ENCODE peak calls at places on chromosomes 5 and 9, in six cellular contexts. One of them, this sample, is unnamed.

GRCh38 chr9:33044677-33045282 is 19.7 kb downstream of the DNAJA1 start:
- DNase-seq in foreskin fibroblast: no peak
- DNase-seq in H9: peak; percentile 71
- DNase-seq in endothelial cell: peak; percentile 20
- DNase-seq in brain microvascular endothelial cell: no peak
- DNase-seq in CD4-positive, alpha-beta T cell: no peak
- DNase-seq in this sample: no peak

GRCh38 chr9:99516657-99517049 is 294.6 kb downstream of the SEC61B start:
- DNase-seq in foreskin fibroblast: no peak
- DNase-seq in H9: no peak
- DNase-seq in endothelial cell: no peak
- DNase-seq in brain microvascular endothelial cell: no peak
- DNase-seq in CD4-positive, alpha-beta T cell: no peak
- DNase-seq in this sample: peak; percentile 54

GRCh38 chr5:116650544-116650943 is 75.9 kb upstream of the SEMA6A start:
- DNase-seq in foreskin fibroblast: no peak
- DNase-seq in H9: no peak
- DNase-seq in endothelial cell: no peak
- DNase-seq in brain microvascular endothelial cell: no peak
- DNase-seq in CD4-positive, alpha-beta T cell: no peak
- DNase-seq in this sample: no peak

GRCh38 chr5:143417503-143418139 is 14.1 kb upstream of the NR3C1 start:
- DNase-seq in foreskin fibroblast: no peak
- DNase-seq in H9: no peak
- DNase-seq in endothelial cell: no peak
- DNase-seq in brain microvascular endothelial cell: no peak
- DNase-seq in CD4-positive, alpha-beta T cell: no peak
- DNase-seq in this sample: no peak

GRCh38 chr5:1831677-1832313 is 30.6 kb downstream of the NDUFS6 start:
- DNase-seq in foreskin fibroblast: no peak
- DNase-seq in H9: peak; percentile 57
- DNase-seq in endothelial cell: no peak
- DNase-seq in brain microvascular endothelial cell: no peak
- DNase-seq in CD4-positive, alpha-beta T cell: no peak
- DNase-seq in this sample: no peak

GRCh38 chr9:79026311-79026710 is 545.5 kb upstream of the TLE4 start:
- DNase-seq in foreskin fibroblast: no peak
- DNase-seq in H9: peak; percentile 31
- DNase-seq in endothelial cell: no peak
- DNase-seq in brain microvascular endothelial cell: no peak
- DNase-seq in CD4-positive, alpha-beta T cell: no peak
- DNase-seq in this sample: no peak

GRCh38 chr9:71628247-71628646 is 140.1 kb downstream of the CEMIP2 start:
- DNase-seq in foreskin fibroblast: no peak
- DNase-seq in H9: no peak
- DNase-seq in endothelial cell: no peak
- DNase-seq in brain microvascular endothelial cell: no peak
- DNase-seq in CD4-positive, alpha-beta T cell: no peak
- DNase-seq in this sample: no peak

GRCh38 chr5:58451732-58452565 is 7.9 kb downstream of the PLK2 start:
- DNase-seq in foreskin fibroblast: no peak
- DNase-seq in H9: no peak
- DNase-seq in endothelial cell: no peak
- DNase-seq in brain microvascular endothelial cell: no peak
- DNase-seq in CD4-positive, alpha-beta T cell: no peak
- DNase-seq in this sample: no peak

GRCh38 chr5:163894645-163895044 is 389.2 kb downstream of the MAT2B start:
- DNase-seq in foreskin fibroblast: peak; percentile 21
- DNase-seq in H9: no peak
- DNase-seq in endothelial cell: no peak
- DNase-seq in brain microvascular endothelial cell: no peak
- DNase-seq in CD4-positive, alpha-beta T cell: no peak
- DNase-seq in this sample: no peak

GRCh38 chr9:123438321-123438720 is 82.3 kb downstream of the CRB2 start:
- DNase-seq in foreskin fibroblast: no peak
- DNase-seq in H9: peak; percentile 24
- DNase-seq in endothelial cell: no peak
- DNase-seq in brain microvascular endothelial cell: no peak
- DNase-seq in CD4-positive, alpha-beta T cell: no peak
- DNase-seq in this sample: no peak

GRCh38 chr9:90987566-90987965 is 185.9 kb downstream of the SYK start:
- DNase-seq in foreskin fibroblast: no peak
- DNase-seq in H9: no peak
- DNase-seq in endothelial cell: no peak
- DNase-seq in brain microvascular endothelial cell: no peak
- DNase-seq in CD4-positive, alpha-beta T cell: no peak
- DNase-seq in this sample: no peak

GRCh38 chr5:56494300-56494704 is 261.2 kb upstream of the ANKRD55 start:
- DNase-seq in foreskin fibroblast: no peak
- DNase-seq in H9: no peak
- DNase-seq in endothelial cell: no peak
- DNase-seq in brain microvascular endothelial cell: no peak
- DNase-seq in CD4-positive, alpha-beta T cell: no peak
- DNase-seq in this sample: no peak

GRCh38 chr9:26753971-26754370 is 138.6 kb downstream of the CAAP1 start:
- DNase-seq in foreskin fibroblast: no peak
- DNase-seq in H9: no peak
- DNase-seq in endothelial cell: no peak
- DNase-seq in brain microvascular endothelial cell: no peak
- DNase-seq in CD4-positive, alpha-beta T cell: no peak
- DNase-seq in this sample: no peak

GRCh38 chr5:96254980-96255681 is 177.9 kb downstream of the PCSK1 start:
- DNase-seq in foreskin fibroblast: peak; percentile 88
- DNase-seq in H9: no peak
- DNase-seq in endothelial cell: no peak
- DNase-seq in brain microvascular endothelial cell: peak; percentile 86
- DNase-seq in CD4-positive, alpha-beta T cell: no peak
- DNase-seq in this sample: no peak

GRCh38 chr5:96257904-96258303 is 175.1 kb downstream of the PCSK1 start:
- DNase-seq in foreskin fibroblast: peak; percentile 61
- DNase-seq in H9: no peak
- DNase-seq in endothelial cell: no peak
- DNase-seq in brain microvascular endothelial cell: peak; percentile 41
- DNase-seq in CD4-positive, alpha-beta T cell: no peak
- DNase-seq in this sample: no peak

GRCh38 chr5:96259211-96259772 is 173.8 kb downstream of the PCSK1 start:
- DNase-seq in foreskin fibroblast: peak; percentile 55
- DNase-seq in H9: no peak
- DNase-seq in endothelial cell: no peak
- DNase-seq in brain microvascular endothelial cell: no peak
- DNase-seq in CD4-positive, alpha-beta T cell: no peak
- DNase-seq in this sample: no peak

GRCh38 chr5:96258692-96259091 is 174.4 kb downstream of the PCSK1 start:
- DNase-seq in foreskin fibroblast: no peak
- DNase-seq in H9: no peak
- DNase-seq in endothelial cell: no peak
- DNase-seq in brain microvascular endothelial cell: no peak
- DNase-seq in CD4-positive, alpha-beta T cell: no peak
- DNase-seq in this sample: no peak

DNA sequence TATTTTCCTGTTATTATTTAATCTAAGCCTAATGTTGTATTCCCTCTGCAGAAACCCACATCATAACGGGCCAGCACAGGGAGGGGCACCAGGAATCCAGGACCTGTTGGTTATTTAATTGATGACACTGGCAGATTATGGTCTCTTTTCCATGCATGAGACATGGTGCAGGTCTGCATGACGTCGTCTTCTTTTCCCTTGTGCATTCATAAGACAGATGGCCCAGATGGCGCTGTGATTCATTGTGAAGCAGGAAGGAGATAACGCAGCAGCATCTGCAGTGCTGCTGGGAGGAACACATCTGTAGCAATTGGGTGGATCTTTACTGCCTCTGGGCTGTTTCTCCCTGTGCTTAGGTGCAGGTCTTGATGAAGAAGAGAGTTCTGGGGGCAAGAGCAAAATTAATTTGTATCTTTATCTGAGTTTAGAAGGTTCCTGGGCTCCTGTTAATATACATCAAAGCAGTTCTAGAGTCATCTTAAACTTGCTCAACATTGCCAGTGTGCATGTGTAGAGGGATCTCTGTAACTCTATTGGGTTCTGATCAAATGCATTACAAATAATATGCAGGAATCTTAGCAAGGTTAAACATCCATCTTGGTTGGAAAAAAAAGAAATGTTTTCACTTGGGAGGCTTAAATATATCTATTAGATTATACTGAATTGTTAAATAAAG is 176.1 kb downstream of the PCSK1 start:
- DNase-seq in foreskin fibroblast: peak; percentile 89
- DNase-seq in H9: no peak
- DNase-seq in endothelial cell: no peak
- DNase-seq in brain microvascular endothelial cell: peak; percentile 89
- DNase-seq in CD4-positive, alpha-beta T cell: no peak
- DNase-seq in this sample: no peak
- TF ChIP-seq CTCF in foreskin fibroblast: no peak
- TF ChIP-seq CTCF in H9: no peak
- TF ChIP-seq CTCF in endothelial cell: no peak
- TF ChIP-seq CTCF in brain microvascular endothelial cell: peak; percentile 38
- TF ChIP-seq CTCF in CD4-positive, alpha-beta T cell: no peak
- TF ChIP-seq CTCF in this sample: no peak

DNA sequence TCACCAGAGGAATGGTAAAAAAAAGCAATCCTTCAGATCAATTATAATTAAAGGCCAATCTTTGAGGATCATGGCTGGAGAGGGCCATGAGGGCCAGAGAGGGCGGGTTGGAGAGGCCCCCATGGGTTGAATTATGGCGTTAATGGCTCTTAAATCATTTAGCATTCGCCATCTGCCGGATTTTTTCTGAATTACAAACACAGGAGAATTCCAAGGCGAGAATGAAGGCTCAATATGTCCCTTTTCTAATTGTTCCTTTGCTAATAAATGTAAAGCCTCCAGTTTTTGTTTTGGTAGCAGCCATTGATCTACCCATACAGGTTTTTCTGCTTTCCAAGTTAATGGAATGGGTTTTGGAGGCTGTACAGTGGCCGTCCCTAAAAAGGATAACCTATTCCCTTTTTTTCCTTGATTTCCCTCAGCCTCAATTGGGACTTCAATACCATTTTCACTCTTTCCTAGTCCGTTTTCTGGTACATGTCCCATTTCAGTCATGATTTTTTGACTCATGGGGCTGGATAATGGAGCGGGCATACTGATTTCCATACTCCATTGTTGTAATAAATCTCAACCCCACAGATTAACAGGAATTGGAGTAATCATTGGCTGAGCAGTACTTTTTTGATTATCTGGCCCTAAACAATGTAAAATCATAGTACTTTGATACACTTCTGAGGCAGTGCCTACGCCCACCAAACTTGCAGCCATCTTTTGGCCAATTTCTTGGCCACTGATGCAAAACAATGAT is 6.7 kb upstream of the TMEM141 start:
- DNase-seq in foreskin fibroblast: no peak
- DNase-seq in H9: no peak
- DNase-seq in endothelial cell: no peak
- DNase-seq in brain microvascular endothelial cell: no peak
- DNase-seq in CD4-positive, alpha-beta T cell: no peak
- DNase-seq in this sample: no peak
- TF ChIP-seq CTCF in foreskin fibroblast: peak; percentile 18
- TF ChIP-seq CTCF in H9: peak; percentile 63
- TF ChIP-seq CTCF in endothelial cell: peak; percentile 41
- TF ChIP-seq CTCF in brain microvascular endothelial cell: peak; percentile 38
- TF ChIP-seq CTCF in CD4-positive, alpha-beta T cell: peak; percentile 52
- TF ChIP-seq CTCF in this sample: peak; percentile 71

GRCh38 chr5:114782869-114783268 is 386.8 kb downstream of the TRIM36 start:
- DNase-seq in foreskin fibroblast: no peak
- DNase-seq in H9: peak; percentile 69
- DNase-seq in endothelial cell: peak; percentile 14
- DNase-seq in brain microvascular endothelial cell: no peak
- DNase-seq in CD4-positive, alpha-beta T cell: no peak
- DNase-seq in this sample: no peak
- TF ChIP-seq CTCF in foreskin fibroblast: no peak
- TF ChIP-seq CTCF in H9: peak; percentile 61
- TF ChIP-seq CTCF in endothelial cell: no peak
- TF ChIP-seq CTCF in brain microvascular endothelial cell: no peak
- TF ChIP-seq CTCF in CD4-positive, alpha-beta T cell: no peak
- TF ChIP-seq CTCF in this sample: no peak

GRCh38 chr9:21392270-21392669 is 7.1 kb upstream of the IFNA2 start:
- DNase-seq in foreskin fibroblast: no peak
- DNase-seq in H9: peak; percentile 68
- DNase-seq in endothelial cell: peak; percentile 22
- DNase-seq in brain microvascular endothelial cell: no peak
- DNase-seq in CD4-positive, alpha-beta T cell: no peak
- DNase-seq in this sample: no peak
- TF ChIP-seq CTCF in foreskin fibroblast: no peak
- TF ChIP-seq CTCF in H9: peak; percentile 62
- TF ChIP-seq CTCF in endothelial cell: peak; percentile 66
- TF ChIP-seq CTCF in brain microvascular endothelial cell: peak; percentile 55
- TF ChIP-seq CTCF in CD4-positive, alpha-beta T cell: no peak
- TF ChIP-seq CTCF in this sample: no peak

This sample was measured in CD14-positive monocyte.